ENCODE peak calls at places on chromosomes 16 and 17, in eight cellular contexts. Q is uterus, Y is astrocyte of the cerebellum, T is AG09309, R is Peyer's patch, Z is retinal pigment epithelial cell, H is stomach, V is fibroblast of pulmonary artery. C is an unnamed sample.

GRCh38 chr17:2433696-2434095 is 32.8 kb upstream of the MNT start:
- DNase-seq in Q (no peak), Y (no peak), T (no peak), R (no peak), Z (no peak), H (no peak), V (no peak), C (peak; percentile 18)

GRCh38 chr17:42670199-42670924 is 6.4 kb downstream of the PLEKHH3 start:
- DNase-seq in Q (peak; percentile 20), Y (no peak), T (no peak), R (peak; percentile 49), Z (no peak), H (no peak), V (no peak), C (peak; percentile 45)

GRCh38 chr17:57242148-57242547 is 14.2 kb upstream of the MSI2 start:
- DNase-seq in Q (no peak), Y (no peak), T (no peak), R (no peak), Z (no peak), H (no peak), V (no peak), C (peak; percentile 79)

GRCh38 chr17:57624390-57624789 is 120.7 kb downstream of the CCDC182 start:
- DNase-seq in Q (no peak), Y (no peak), T (no peak), R (peak; percentile 41), Z (no peak), H (no peak), V (no peak), C (no peak)

GRCh38 chr17:59815965-59816364 is 76.8 kb downstream of the TUBD1 start:
- DNase-seq in Q (no peak), Y (no peak), T (no peak), R (no peak), Z (no peak), H (no peak), V (peak; percentile 78), C (peak; percentile 71)

GRCh38 chr17:38728290-38728831 is 1.8 kb upstream of the CISD3 start:
- DNase-seq in Q (no peak), Y (no peak), T (no peak), R (peak; percentile 88), Z (no peak), H (no peak), V (no peak), C (no peak)

GRCh38 chr16:82892327-82892726 is 265.6 kb downstream of the CDH13 start:
- DNase-seq in Q (no peak), Y (no peak), T (no peak), R (no peak), Z (no peak), H (no peak), V (peak; percentile 16), C (no peak)

GRCh38 chr17:21249911-21250703 is 3.1 kb downstream of the NATD1 start:
- DNase-seq in Q (no peak), Y (no peak), T (no peak), R (no peak), Z (no peak), H (no peak), V (no peak), C (no peak)

GRCh38 chr17:50270430-50271172 is 3.7 kb upstream of the TMEM92 start:
- DNase-seq in Q (peak; percentile 71), Y (no peak), T (no peak), R (no peak), Z (no peak), H (peak; percentile 27), V (peak; percentile 68), C (peak; percentile 90)

GRCh38 chr16:28549301-28549899 is 4.3 kb upstream of the SGF29 start:
- DNase-seq in Q (no peak), Y (no peak), T (no peak), R (no peak), Z (no peak), H (no peak), V (peak; percentile 68), C (peak; percentile 73)

GRCh38 chr16:84484579-84485254 is 19.7 kb downstream of the MEAK7 start:
- DNase-seq in Q (peak; percentile 55), Y (peak; percentile 42), T (no peak), R (peak; percentile 20), Z (peak; percentile 38), H (peak; percentile 64), V (peak; percentile 74), C (peak; percentile 82)

GRCh38 chr16:89318430-89318758 is 100.9 kb downstream of the ZNF778 start:
- DNase-seq in Q (no peak), Y (no peak), T (no peak), R (no peak), Z (no peak), H (no peak), V (no peak), C (no peak)

GRCh38 chr16:89317729-89318429 is 100.4 kb downstream of the ZNF778 start:
- DNase-seq in Q (no peak), Y (no peak), T (no peak), R (no peak), Z (no peak), H (no peak), V (no peak), C (no peak)

GRCh38 chr16:89315791-89316581 is 98.5 kb downstream of the ZNF778 start:
- DNase-seq in Q (no peak), Y (peak; percentile 83), T (no peak), R (peak; percentile 69), Z (no peak), H (peak; percentile 34), V (peak; percentile 80), C (peak; percentile 87)

GRCh38 chr16:89316701-89317100 is 99.2 kb downstream of the ZNF778 start:
- DNase-seq in Q (no peak), Y (no peak), T (no peak), R (no peak), Z (no peak), H (no peak), V (no peak), C (no peak)

DNA sequence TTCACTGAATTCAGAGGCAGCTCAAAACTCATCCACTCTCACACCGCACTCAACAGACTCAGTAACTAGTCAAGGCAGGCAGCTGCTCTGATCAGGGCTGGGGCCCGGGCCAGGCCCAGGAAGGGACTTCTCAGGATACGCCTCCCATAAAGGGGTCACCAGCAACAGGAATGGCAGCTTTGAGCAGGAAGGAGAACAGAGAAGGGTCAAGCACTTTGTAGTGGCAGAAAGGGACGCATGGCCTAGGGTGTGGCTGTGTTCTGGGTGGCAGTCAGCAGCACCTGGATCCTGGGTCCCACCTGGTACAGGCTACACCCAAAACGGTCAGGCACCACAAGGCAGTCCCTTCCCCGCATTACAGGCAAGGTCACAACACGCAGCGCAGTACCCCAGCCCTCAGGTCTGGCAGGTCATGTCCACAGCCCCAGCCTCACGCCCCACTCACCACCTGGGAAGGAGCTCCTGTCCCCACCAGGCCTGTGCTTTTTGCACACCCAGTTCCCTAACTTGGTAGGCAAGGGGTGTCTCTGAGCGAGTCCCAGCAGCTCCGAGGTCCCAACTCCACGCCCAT is 99.7 kb downstream of the ZNF778 start:
- DNase-seq in Q (no peak), Y (no peak), T (no peak), R (no peak), Z (no peak), H (no peak), V (no peak), C (no peak)
- H3K4me3 ChIP-seq in Q (no peak overlapping the region), Y (no peak overlapping the region), T (no peak overlapping the region), R (no peak overlapping the region), Z (no peak overlapping the region), H (no peak overlapping the region), V (no peak overlapping the region), C (no peak overlapping the region)

GRCh38 chr17:9022553-9023388 is 1.5 kb downstream of the NTN1 start:
- DNase-seq in Q (no peak), Y (no peak), T (no peak), R (no peak), Z (no peak), H (no peak), V (peak; percentile 11), C (peak; percentile 14)

GRCh38 chr17:9024497-9024896 is 3.2 kb downstream of the NTN1 start:
- DNase-seq in Q (no peak), Y (no peak), T (no peak), R (no peak), Z (no peak), H (no peak), V (no peak), C (no peak)

GRCh38 chr17:9021985-9022552 is 759 bp downstream of the NTN1 start:
- DNase-seq in Q (peak; percentile 33), Y (no peak), T (no peak), R (no peak), Z (no peak), H (no peak), V (peak; percentile 21), C (peak; percentile 30)

GRCh38 chr17:9021158-9021984 is at the start of gene NTN1:
- DNase-seq in Q (peak; percentile 55), Y (no peak), T (no peak), R (no peak), Z (no peak), H (peak; percentile 52), V (peak; percentile 11), C (peak; percentile 23)

DNA sequence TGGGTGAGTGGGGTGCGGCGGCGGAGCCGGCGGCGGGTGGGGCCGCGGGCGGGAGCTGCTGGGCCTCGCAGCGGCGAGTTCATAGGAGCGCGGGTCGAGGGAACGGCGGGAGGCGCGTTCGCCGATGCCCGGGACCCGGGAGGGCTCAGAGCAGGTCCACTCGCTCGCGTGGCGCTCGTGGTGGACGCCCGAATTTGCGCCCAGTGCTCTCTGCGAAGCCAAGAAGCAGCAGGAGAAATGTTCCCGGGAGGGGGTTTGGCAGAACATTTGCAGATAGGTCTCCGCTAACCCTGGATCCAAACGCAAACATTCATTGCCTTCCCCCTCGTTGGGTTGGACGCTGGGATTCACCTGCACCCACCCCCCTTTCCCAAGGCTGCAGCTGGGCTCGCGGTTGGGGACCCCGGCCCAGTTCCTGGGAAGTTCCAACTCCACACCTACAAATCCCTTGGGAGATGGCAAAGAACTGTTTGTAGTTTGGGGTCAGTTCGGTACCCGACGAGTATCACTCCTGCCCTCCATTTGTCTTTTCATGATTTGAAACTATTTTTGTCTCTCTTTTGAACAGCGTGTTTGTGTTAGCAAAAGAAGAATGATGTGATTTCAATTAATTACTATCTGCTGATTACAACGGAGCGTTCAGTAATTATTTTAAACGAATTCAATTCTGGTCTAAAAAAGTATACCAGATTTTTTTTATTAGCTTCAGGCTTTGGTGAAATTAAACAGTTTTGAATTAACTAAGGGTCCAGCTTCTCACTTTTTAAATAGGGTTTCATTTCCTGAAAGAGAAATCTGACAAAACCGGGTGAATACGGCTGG is 2.3 kb downstream of the NTN1 start:
- DNase-seq in Q (no peak), Y (no peak), T (no peak), R (no peak), Z (no peak), H (no peak), V (no peak), C (no peak)
- H3K4me3 ChIP-seq in Q (peak overlapping the region; percentile 48), Y (peak overlapping the region; percentile 49), T (no peak overlapping the region), R (peak overlapping the region; percentile 77), Z (no peak overlapping the region), H (peak overlapping the region; percentile 60), V (no peak overlapping the region), C (no peak overlapping the region)

DNA sequence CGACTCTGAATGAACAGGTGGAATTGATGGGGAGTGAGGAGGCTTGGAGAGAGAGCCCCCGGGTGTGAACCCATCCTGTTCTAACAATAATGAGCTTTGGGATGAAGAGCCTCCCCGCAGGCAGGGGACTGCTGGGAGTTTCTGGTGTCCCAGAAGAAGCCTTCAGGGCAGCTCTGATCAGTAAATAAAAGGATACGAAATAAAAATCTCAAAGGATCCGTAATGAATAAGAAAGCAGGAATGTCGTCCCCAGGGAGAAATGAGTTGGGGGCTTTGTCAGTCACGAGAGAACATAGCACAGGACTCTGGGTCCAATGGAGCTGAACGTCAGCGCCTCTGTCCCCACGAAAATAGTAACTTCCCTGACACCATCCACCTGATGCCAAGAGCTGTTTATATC is 113.4 kb downstream of the PITPNC1 start:
- DNase-seq in Q (no peak), Y (no peak), T (no peak), R (no peak), Z (no peak), H (no peak), V (no peak), C (no peak)
- H3K4me3 ChIP-seq in Q (no peak overlapping the region), Y (no peak overlapping the region), T (peak overlapping the region; percentile 26), R (no peak overlapping the region), Z (peak overlapping the region; percentile 40), H (peak overlapping the region; percentile 13), V (peak overlapping the region; percentile 36), C (peak overlapping the region; percentile 17)

GRCh38 chr16:86515780-86516617 is 5.7 kb downstream of the FOXF1 start:
- DNase-seq in Q (no peak), Y (no peak), T (no peak), R (no peak), Z (no peak), H (no peak), V (peak; percentile 49), C (peak; percentile 62)
- H3K4me3 ChIP-seq in Q (no peak overlapping the region), Y (peak overlapping the region; percentile 71), T (peak overlapping the region; percentile 16), R (peak overlapping the region; percentile 16), Z (no peak overlapping the region), H (peak overlapping the region; percentile 73), V (peak overlapping the region; percentile 25), C (peak overlapping the region; percentile 59)